ENCODE peak calls at places on chromosome 7, in six cellular contexts. One of them, this sample, is unnamed.

GRCh38 chr7:158829021-158829341 is 328 bp downstream of the ESYT2 start:
- DNase-seq in astrocyte of the spinal cord: peak
- DNase-seq in right cardiac atrium: peak
- DNase-seq in left ventricle myocardium inferior: no peak
- DNase-seq in CD8-positive, alpha-beta memory T cell: no peak
- DNase-seq in GM23338: peak
- DNase-seq in this sample: peak

GRCh38 chr7:110204527-110204926 is 886.4 kb upstream of the LRRN3 start:
- DNase-seq in astrocyte of the spinal cord: no peak
- DNase-seq in right cardiac atrium: no peak
- DNase-seq in left ventricle myocardium inferior: no peak
- DNase-seq in CD8-positive, alpha-beta memory T cell: no peak
- DNase-seq in GM23338: peak
- DNase-seq in this sample: peak

GRCh38 chr7:81210092-81211064 is 291.5 kb upstream of the SEMA3C start:
- DNase-seq in astrocyte of the spinal cord: peak
- DNase-seq in right cardiac atrium: no peak
- DNase-seq in left ventricle myocardium inferior: no peak
- DNase-seq in CD8-positive, alpha-beta memory T cell: no peak
- DNase-seq in GM23338: no peak
- DNase-seq in this sample: no peak

GRCh38 chr7:52211930-52212329 is 823.5 kb upstream of the POM121L12 start:
- DNase-seq in astrocyte of the spinal cord: no peak
- DNase-seq in right cardiac atrium: no peak
- DNase-seq in left ventricle myocardium inferior: no peak
- DNase-seq in CD8-positive, alpha-beta memory T cell: no peak
- DNase-seq in GM23338: no peak
- DNase-seq in this sample: no peak

GRCh38 chr7:101772508-101773306 is 44.7 kb upstream of the CUX1 start:
- DNase-seq in astrocyte of the spinal cord: no peak
- DNase-seq in right cardiac atrium: no peak
- DNase-seq in left ventricle myocardium inferior: no peak
- DNase-seq in CD8-positive, alpha-beta memory T cell: no peak
- DNase-seq in GM23338: no peak
- DNase-seq in this sample: no peak

GRCh38 chr7:130149575-130150139 is 55.5 kb downstream of the TMEM209 start:
- DNase-seq in astrocyte of the spinal cord: no peak
- DNase-seq in right cardiac atrium: no peak
- DNase-seq in left ventricle myocardium inferior: no peak
- DNase-seq in CD8-positive, alpha-beta memory T cell: no peak
- DNase-seq in GM23338: no peak
- DNase-seq in this sample: no peak

GRCh38 chr7:83347836-83348482 is 185.3 kb upstream of the PCLO start:
- DNase-seq in astrocyte of the spinal cord: peak
- DNase-seq in right cardiac atrium: no peak
- DNase-seq in left ventricle myocardium inferior: no peak
- DNase-seq in CD8-positive, alpha-beta memory T cell: no peak
- DNase-seq in GM23338: no peak
- DNase-seq in this sample: peak

GRCh38 chr7:16982640-16983103 is 100.9 kb upstream of the AGR3 start:
- DNase-seq in astrocyte of the spinal cord: peak
- DNase-seq in right cardiac atrium: no peak
- DNase-seq in left ventricle myocardium inferior: no peak
- DNase-seq in CD8-positive, alpha-beta memory T cell: peak
- DNase-seq in GM23338: peak
- DNase-seq in this sample: peak

GRCh38 chr7:151290355-151290760 is 41.9 kb upstream of the SMARCD3 start:
- DNase-seq in astrocyte of the spinal cord: no peak
- DNase-seq in right cardiac atrium: no peak
- DNase-seq in left ventricle myocardium inferior: no peak
- DNase-seq in CD8-positive, alpha-beta memory T cell: no peak
- DNase-seq in GM23338: no peak
- DNase-seq in this sample: no peak

GRCh38 chr7:129169171-129169643 is 19.2 kb upstream of the SMO start:
- DNase-seq in astrocyte of the spinal cord: peak
- DNase-seq in right cardiac atrium: peak
- DNase-seq in left ventricle myocardium inferior: peak
- DNase-seq in CD8-positive, alpha-beta memory T cell: peak
- DNase-seq in GM23338: peak
- DNase-seq in this sample: no peak

GRCh38 chr7:36682102-36682501 is 42.2 kb downstream of the AOAH start:
- DNase-seq in astrocyte of the spinal cord: no peak
- DNase-seq in right cardiac atrium: no peak
- DNase-seq in left ventricle myocardium inferior: no peak
- DNase-seq in CD8-positive, alpha-beta memory T cell: peak
- DNase-seq in GM23338: no peak
- DNase-seq in this sample: no peak

GRCh38 chr7:88299126-88299525 is 7.6 kb downstream of the STEAP4 start:
- DNase-seq in astrocyte of the spinal cord: no peak
- DNase-seq in right cardiac atrium: no peak
- DNase-seq in left ventricle myocardium inferior: no peak
- DNase-seq in CD8-positive, alpha-beta memory T cell: no peak
- DNase-seq in GM23338: no peak
- DNase-seq in this sample: no peak

GRCh38 chr7:158166386-158167340 is 421.0 kb downstream of the PTPRN2 start:
- DNase-seq in astrocyte of the spinal cord: no peak
- DNase-seq in right cardiac atrium: peak
- DNase-seq in left ventricle myocardium inferior: no peak
- DNase-seq in CD8-positive, alpha-beta memory T cell: no peak
- DNase-seq in GM23338: no peak
- DNase-seq in this sample: no peak

GRCh38 chr7:123666492-123666891 is 10.8 kb downstream of the LMOD2 start:
- DNase-seq in astrocyte of the spinal cord: no peak
- DNase-seq in right cardiac atrium: no peak
- DNase-seq in left ventricle myocardium inferior: no peak
- DNase-seq in CD8-positive, alpha-beta memory T cell: no peak
- DNase-seq in GM23338: no peak
- DNase-seq in this sample: no peak

GRCh38 chr7:64869912-64870562 is 33.0 kb upstream of the ZNF273 start:
- DNase-seq in astrocyte of the spinal cord: no peak
- DNase-seq in right cardiac atrium: no peak
- DNase-seq in left ventricle myocardium inferior: no peak
- DNase-seq in CD8-positive, alpha-beta memory T cell: no peak
- DNase-seq in GM23338: no peak
- DNase-seq in this sample: no peak

GRCh38 chr7:84372155-84372621 is 177.6 kb upstream of the SEMA3A start:
- DNase-seq in astrocyte of the spinal cord: peak
- DNase-seq in right cardiac atrium: no peak
- DNase-seq in left ventricle myocardium inferior: no peak
- DNase-seq in CD8-positive, alpha-beta memory T cell: no peak
- DNase-seq in GM23338: no peak
- DNase-seq in this sample: peak

GRCh38 chr7:145212050-145212449 is 376.2 kb upstream of the TPK1 start:
- DNase-seq in astrocyte of the spinal cord: no peak
- DNase-seq in right cardiac atrium: no peak
- DNase-seq in left ventricle myocardium inferior: no peak
- DNase-seq in CD8-positive, alpha-beta memory T cell: no peak
- DNase-seq in GM23338: no peak
- DNase-seq in this sample: peak

GRCh38 chr7:140899883-140900282 is 24.8 kb downstream of the BRAF start:
- DNase-seq in astrocyte of the spinal cord: no peak
- DNase-seq in right cardiac atrium: no peak
- DNase-seq in left ventricle myocardium inferior: no peak
- DNase-seq in CD8-positive, alpha-beta memory T cell: no peak
- DNase-seq in GM23338: peak
- DNase-seq in this sample: no peak

GRCh38 chr7:41994746-41995110 is 242.3 kb downstream of the GLI3 start:
- DNase-seq in astrocyte of the spinal cord: no peak
- DNase-seq in right cardiac atrium: no peak
- DNase-seq in left ventricle myocardium inferior: no peak
- DNase-seq in CD8-positive, alpha-beta memory T cell: no peak
- DNase-seq in GM23338: no peak
- DNase-seq in this sample: no peak

GRCh38 chr7:88169717-88170320 is 50.0 kb downstream of the SRI start:
- DNase-seq in astrocyte of the spinal cord: peak
- DNase-seq in right cardiac atrium: no peak
- DNase-seq in left ventricle myocardium inferior: no peak
- DNase-seq in CD8-positive, alpha-beta memory T cell: no peak
- DNase-seq in GM23338: peak
- DNase-seq in this sample: no peak

GRCh38 chr7:94080551-94080950 is 76.4 kb upstream of the BET1 start:
- DNase-seq in astrocyte of the spinal cord: no peak
- DNase-seq in right cardiac atrium: no peak
- DNase-seq in left ventricle myocardium inferior: no peak
- DNase-seq in CD8-positive, alpha-beta memory T cell: no peak
- DNase-seq in GM23338: no peak
- DNase-seq in this sample: peak

GRCh38 chr7:20470726-20471125 is 140.0 kb downstream of the ITGB8 start:
- DNase-seq in astrocyte of the spinal cord: no peak
- DNase-seq in right cardiac atrium: no peak
- DNase-seq in left ventricle myocardium inferior: no peak
- DNase-seq in CD8-positive, alpha-beta memory T cell: no peak
- DNase-seq in GM23338: no peak
- DNase-seq in this sample: no peak

GRCh38 chr7:22474645-22475044 is 25.3 kb downstream of the STEAP1B start:
- DNase-seq in astrocyte of the spinal cord: no peak
- DNase-seq in right cardiac atrium: no peak
- DNase-seq in left ventricle myocardium inferior: no peak
- DNase-seq in CD8-positive, alpha-beta memory T cell: no peak
- DNase-seq in GM23338: no peak
- DNase-seq in this sample: no peak

GRCh38 chr7:155163696-155164095 is 93.6 kb downstream of the HTR5A start:
- DNase-seq in astrocyte of the spinal cord: no peak
- DNase-seq in right cardiac atrium: no peak
- DNase-seq in left ventricle myocardium inferior: no peak
- DNase-seq in CD8-positive, alpha-beta memory T cell: no peak
- DNase-seq in GM23338: no peak
- DNase-seq in this sample: no peak

GRCh38 chr7:40455485-40455884 is 320.7 kb downstream of the SUGCT start:
- DNase-seq in astrocyte of the spinal cord: no peak
- DNase-seq in right cardiac atrium: no peak
- DNase-seq in left ventricle myocardium inferior: no peak
- DNase-seq in CD8-positive, alpha-beta memory T cell: no peak
- DNase-seq in GM23338: no peak
- DNase-seq in this sample: no peak

GRCh38 chr7:105691029-105691691 is 109.9 kb upstream of the EFCAB10 start:
- DNase-seq in astrocyte of the spinal cord: peak
- DNase-seq in right cardiac atrium: peak
- DNase-seq in left ventricle myocardium inferior: no peak
- DNase-seq in CD8-positive, alpha-beta memory T cell: peak
- DNase-seq in GM23338: no peak
- DNase-seq in this sample: no peak

GRCh38 chr7:48301201-48301600 is 129.9 kb downstream of the ABCA13 start:
- DNase-seq in astrocyte of the spinal cord: no peak
- DNase-seq in right cardiac atrium: no peak
- DNase-seq in left ventricle myocardium inferior: no peak
- DNase-seq in CD8-positive, alpha-beta memory T cell: no peak
- DNase-seq in GM23338: no peak
- DNase-seq in this sample: no peak

GRCh38 chr7:131328387-131329175 is 905 bp downstream of the MKLN1 start:
- DNase-seq in astrocyte of the spinal cord: peak
- DNase-seq in right cardiac atrium: no peak
- DNase-seq in left ventricle myocardium inferior: no peak
- DNase-seq in CD8-positive, alpha-beta memory T cell: no peak
- DNase-seq in GM23338: no peak
- DNase-seq in this sample: no peak

DNA sequence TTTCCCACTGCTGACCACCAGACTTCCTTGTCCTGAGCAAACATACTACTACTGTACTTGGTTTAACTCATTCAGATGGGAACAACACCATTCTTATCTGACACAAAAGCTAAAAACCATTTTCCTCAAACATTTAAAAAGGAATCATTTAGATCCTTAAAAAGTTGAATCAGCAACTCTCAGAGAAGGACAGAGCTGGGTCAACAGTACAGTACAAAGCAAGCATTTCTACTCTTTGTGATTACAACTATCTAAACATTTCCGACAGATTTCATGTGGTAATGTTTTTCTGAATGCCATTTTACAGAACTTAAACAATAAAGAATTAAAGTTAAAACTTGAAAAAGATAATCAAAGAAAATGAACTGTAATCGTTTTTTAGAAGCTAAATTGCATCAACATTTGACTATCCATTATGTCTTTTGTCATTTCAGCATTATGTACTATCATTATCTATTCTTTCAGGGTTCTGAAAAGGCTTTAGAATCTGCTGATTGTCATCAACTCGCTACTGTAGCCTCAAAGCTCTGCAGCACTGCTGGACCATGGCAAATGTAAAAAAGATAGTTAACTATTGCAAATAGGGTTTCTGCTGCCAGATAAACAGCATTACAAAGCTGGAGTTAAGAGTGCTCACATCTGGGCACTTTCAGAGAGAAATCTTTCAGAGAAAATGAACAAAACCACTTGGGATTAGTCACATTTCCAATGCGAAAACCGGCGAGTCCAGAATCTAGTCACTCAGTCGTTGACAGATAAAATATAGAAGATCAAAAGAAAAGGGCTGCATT is 160.4 kb upstream of the LAMB4 start:
- DNase-seq in astrocyte of the spinal cord: no peak
- DNase-seq in right cardiac atrium: no peak
- DNase-seq in left ventricle myocardium inferior: no peak
- DNase-seq in CD8-positive, alpha-beta memory T cell: no peak
- DNase-seq in GM23338: no peak
- DNase-seq in this sample: no peak
- H3K4me3 ChIP-seq in astrocyte of the spinal cord: no peak
- H3K4me3 ChIP-seq in right cardiac atrium: no peak
- H3K4me3 ChIP-seq in left ventricle myocardium inferior: no peak
- H3K4me3 ChIP-seq in CD8-positive, alpha-beta memory T cell: no peak
- H3K4me3 ChIP-seq in GM23338: no peak
- H3K4me3 ChIP-seq in this sample: no peak

GRCh38 chr7:7972128-7972527 is 3.5 kb downstream of the GLCCI1 start:
- DNase-seq in astrocyte of the spinal cord: no peak
- DNase-seq in right cardiac atrium: no peak
- DNase-seq in left ventricle myocardium inferior: no peak
- DNase-seq in CD8-positive, alpha-beta memory T cell: peak
- DNase-seq in GM23338: peak
- DNase-seq in this sample: no peak
- H3K4me3 ChIP-seq in astrocyte of the spinal cord: peak
- H3K4me3 ChIP-seq in right cardiac atrium: no peak
- H3K4me3 ChIP-seq in left ventricle myocardium inferior: no peak
- H3K4me3 ChIP-seq in CD8-positive, alpha-beta memory T cell: peak
- H3K4me3 ChIP-seq in GM23338: no peak
- H3K4me3 ChIP-seq in this sample: no peak

GRCh38 chr7:398888-399287 is 108.9 kb downstream of the FOXL3 start:
- DNase-seq in astrocyte of the spinal cord: no peak
- DNase-seq in right cardiac atrium: no peak
- DNase-seq in left ventricle myocardium inferior: no peak
- DNase-seq in CD8-positive, alpha-beta memory T cell: no peak
- DNase-seq in GM23338: no peak
- DNase-seq in this sample: no peak
- H3K4me3 ChIP-seq in astrocyte of the spinal cord: no peak
- H3K4me3 ChIP-seq in right cardiac atrium: no peak
- H3K4me3 ChIP-seq in left ventricle myocardium inferior: no peak
- H3K4me3 ChIP-seq in CD8-positive, alpha-beta memory T cell: no peak
- H3K4me3 ChIP-seq in GM23338: no peak
- H3K4me3 ChIP-seq in this sample: no peak

GRCh38 chr7:86995052-86995725 is 64.3 kb downstream of the ELAPOR2 start:
- DNase-seq in astrocyte of the spinal cord: no peak
- DNase-seq in right cardiac atrium: no peak
- DNase-seq in left ventricle myocardium inferior: no peak
- DNase-seq in CD8-positive, alpha-beta memory T cell: no peak
- DNase-seq in GM23338: no peak
- DNase-seq in this sample: no peak

GRCh38 chr7:86991093-86991769 is 68.2 kb downstream of the ELAPOR2 start:
- DNase-seq in astrocyte of the spinal cord: no peak
- DNase-seq in right cardiac atrium: no peak
- DNase-seq in left ventricle myocardium inferior: no peak
- DNase-seq in CD8-positive, alpha-beta memory T cell: no peak
- DNase-seq in GM23338: no peak
- DNase-seq in this sample: no peak

GRCh38 chr7:86991844-86992243 is 67.6 kb downstream of the ELAPOR2 start:
- DNase-seq in astrocyte of the spinal cord: no peak
- DNase-seq in right cardiac atrium: no peak
- DNase-seq in left ventricle myocardium inferior: no peak
- DNase-seq in CD8-positive, alpha-beta memory T cell: no peak
- DNase-seq in GM23338: no peak
- DNase-seq in this sample: no peak

GRCh38 chr7:86989407-86989806 is 70.0 kb downstream of the ELAPOR2 start:
- DNase-seq in astrocyte of the spinal cord: no peak
- DNase-seq in right cardiac atrium: no peak
- DNase-seq in left ventricle myocardium inferior: no peak
- DNase-seq in CD8-positive, alpha-beta memory T cell: no peak
- DNase-seq in GM23338: no peak
- DNase-seq in this sample: no peak
- H3K4me3 ChIP-seq in astrocyte of the spinal cord: no peak
- H3K4me3 ChIP-seq in right cardiac atrium: no peak
- H3K4me3 ChIP-seq in left ventricle myocardium inferior: no peak
- H3K4me3 ChIP-seq in CD8-positive, alpha-beta memory T cell: no peak
- H3K4me3 ChIP-seq in GM23338: no peak
- H3K4me3 ChIP-seq in this sample: no peak